ENCODE peak calls at places on chromosome 13, in four cellular contexts. Q is ovary, E is ELF-1, Z is activated gamma-delta T cell treated with Interleukin-2 at 50 U/mL for 16 hours. U is an unnamed sample.

GRCh38 chr13:50668882-50669281 is 174.6 kb downstream of the DLEU7 start:
- DNase-seq in E (no peak), Z (no peak), Q (no peak), U (no peak)

GRCh38 chr13:49580980-49581680 is 4.2 kb downstream of the RCBTB1 start:
- DNase-seq in E (no peak), Z (no peak), Q (no peak), U (peak)

GRCh38 chr13:40564342-40564997 is 102.0 kb downstream of the FOXO1 start:
- DNase-seq in E (no peak), Z (no peak), Q (no peak), U (no peak)

GRCh38 chr13:23320926-23321533 is 112.5 kb downstream of the SACS start:
- DNase-seq in Z (no peak), E (no peak), Q (no peak), U (no peak)

GRCh38 chr13:35770756-35771291 is 294.3 kb upstream of the MAB21L1 start:
- DNase-seq in E (no peak), Z (no peak), Q (no peak), U (no peak)

GRCh38 chr13:33318744-33319143 is 33.2 kb upstream of the STARD13 start:
- DNase-seq in Q (no peak), E (no peak), Z (no peak), U (no peak)

GRCh38 chr13:100338265-100338664 is 249.4 kb downstream of the PCCA start:
- DNase-seq in E (no peak), Q (no peak), Z (no peak), U (no peak)

GRCh38 chr13:24746618-24747247 is 17.2 kb upstream of the RNF17 start:
- DNase-seq in Z (no peak), Q (no peak), E (peak), U (no peak)

GRCh38 chr13:110306960-110307696 is at the start of the genes COL4A1 and COL4A2:
- DNase-seq in Q (peak), E (peak), Z (no peak), U (no peak)

GRCh38 chr13:79190932-79191331 is 215.1 kb downstream of the RBM26 start:
- DNase-seq in Z (no peak), E (no peak), Q (no peak), U (peak)